ENCODE peak calls at places on chromosomes 5 and 9, in nine cellular contexts. Z is heart right ventricle, K is H1, P is sigmoid colon, U is PC-9, L is foreskin keratinocyte, N is astrocyte, S is right cardiac atrium, B is kidney. V is an unnamed sample.

GRCh38 chr5:83955916-83956315 is 235.3 kb upstream of the HAPLN1 start:
- DNase-seq in Z (no peak), K (no peak), P (no peak), U (no peak), L (peak; percentile 21), N (peak; percentile 87), S (no peak), B (no peak), V (no peak)

GRCh38 chr5:52822437-52822836 is 34.7 kb downstream of the ITGA1 start:
- DNase-seq in Z (peak; percentile 80), K (no peak), P (peak; percentile 82), U (no peak), L (no peak), N (no peak), S (peak; percentile 93), B (peak; percentile 95), V (peak; percentile 57)

GRCh38 chr9:20391208-20391607 is 231.1 kb downstream of the MLLT3 start:
- DNase-seq in Z (no peak), K (no peak), P (no peak), U (no peak), L (no peak), N (no peak), S (no peak), B (no peak), V (no peak)

GRCh38 chr5:168023190-168023589 is 268.3 kb upstream of the WWC1 start:
- DNase-seq in Z (peak; percentile 77), K (no peak), P (peak; percentile 90), U (no peak), L (no peak), N (no peak), S (peak; percentile 83), B (no peak), V (no peak)

GRCh38 chr9:9847750-9848149 is 765.1 kb downstream of the PTPRD start:
- DNase-seq in Z (no peak), K (no peak), P (no peak), U (no peak), L (no peak), N (no peak), S (no peak), B (no peak), V (no peak)

GRCh38 chr9:74496819-74497749 is at the start of gene RORB:
- DNase-seq in Z (peak; percentile 70), K (peak; percentile 82), P (peak; percentile 71), U (peak; percentile 24), L (no peak), N (peak; percentile 72), S (peak; percentile 84), B (peak; percentile 77), V (peak; percentile 80)

GRCh38 chr5:66171349-66172344 is 27.5 kb downstream of the SREK1 start:
- DNase-seq in Z (no peak), K (no peak), P (no peak), U (peak; percentile 5), L (peak; percentile 39), N (peak; percentile 46), S (peak; percentile 49), B (no peak), V (no peak)

GRCh38 chr9:136567651-136568287 is 21.9 kb upstream of the NOTCH1 start:
- DNase-seq in Z (peak; percentile 73), K (peak; percentile 74), P (peak; percentile 96), U (peak; percentile 89), L (peak; percentile 90), N (peak; percentile 78), S (peak; percentile 91), B (peak; percentile 94), V (no peak)

GRCh38 chr5:180820788-180821321 is 18.2 kb upstream of the MGAT1 start:
- DNase-seq in Z (no peak), K (no peak), P (no peak), U (no peak), L (no peak), N (no peak), S (no peak), B (no peak), V (no peak)

GRCh38 chr5:59069438-59070079 is 486.7 kb downstream of the RAB3C start:
- DNase-seq in Z (no peak), K (no peak), P (peak; percentile 82), U (peak; percentile 23), L (peak; percentile 88), N (peak; percentile 94), S (peak; percentile 7), B (no peak), V (no peak)

GRCh38 chr5:61614606-61615005 is 282.5 kb downstream of the ZSWIM6 start:
- DNase-seq in Z (no peak), K (no peak), P (no peak), U (no peak), L (no peak), N (no peak), S (no peak), B (no peak), V (no peak)

GRCh38 chr5:150125334-150125733 is 30.3 kb downstream of the PDGFRB start:
- DNase-seq in Z (no peak), K (no peak), P (no peak), U (no peak), L (no peak), N (no peak), S (no peak), B (peak; percentile 50), V (no peak)

GRCh38 chr5:95846554-95847260 is 24.2 kb upstream of the GLRX start:
- DNase-seq in Z (no peak), K (peak; percentile 71), P (peak; percentile 85), U (peak; percentile 55), L (peak; percentile 79), N (no peak), S (peak; percentile 79), B (no peak), V (no peak)

GRCh38 chr5:158995694-158996173 is 104.0 kb downstream of the EBF1 start:
- DNase-seq in Z (no peak), K (no peak), P (peak; percentile 72), U (no peak), L (no peak), N (no peak), S (no peak), B (no peak), V (no peak)

GRCh38 chr5:27124590-27124989 is 86.2 kb upstream of the CDH9 start:
- DNase-seq in Z (no peak), K (no peak), P (no peak), U (peak; percentile 33), L (peak; percentile 7), N (no peak), S (no peak), B (no peak), V (no peak)

DNA sequence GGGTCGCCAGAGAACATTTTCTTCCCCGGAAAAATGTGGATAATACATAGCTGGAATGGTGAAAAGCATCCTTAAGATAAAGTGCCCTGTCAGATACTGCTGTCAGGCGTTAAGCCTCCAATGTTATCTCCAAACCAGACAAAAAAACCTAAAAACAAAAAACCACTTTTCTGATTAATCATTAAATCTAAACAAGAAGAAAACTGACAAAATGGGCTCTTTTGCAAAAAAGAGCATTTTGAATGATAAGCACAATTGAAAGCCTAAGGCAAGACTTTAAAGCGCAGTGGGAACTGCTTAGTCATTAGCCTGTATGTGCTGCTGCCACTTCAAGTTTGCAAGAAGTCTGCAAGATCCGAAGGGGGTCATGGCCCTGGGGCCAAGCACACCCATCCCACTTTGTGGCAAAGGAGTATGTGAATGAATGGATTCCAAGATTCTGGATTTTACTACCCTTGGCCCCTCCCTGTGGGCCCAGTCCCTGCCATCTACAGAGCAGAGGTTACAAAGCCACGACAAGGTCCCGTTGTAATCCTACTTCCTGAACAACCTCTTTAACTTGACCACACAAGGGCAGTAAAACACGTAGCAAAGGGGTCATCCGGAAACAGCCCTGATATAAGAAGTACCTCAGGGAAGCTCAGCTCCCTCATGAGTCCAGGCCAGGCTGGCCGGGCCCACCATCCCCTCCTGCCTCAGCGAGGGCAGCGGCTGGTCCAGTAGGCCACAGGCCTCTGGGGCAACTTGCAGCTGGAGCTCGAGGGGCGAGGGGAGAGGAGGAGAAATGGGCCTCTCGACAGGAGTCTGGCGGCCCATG is 29.7 kb downstream of the SHB start:
- DNase-seq in Z (no peak), K (no peak), P (no peak), U (peak; percentile 61), L (no peak), N (no peak), S (peak; percentile 66), B (peak; percentile 70), V (no peak)
- H3K4me1 ChIP-seq in Z (peaks cover 48% of the 10 kb centered on the region), K (peaks cover 9% of the 10 kb centered on the region), P (peaks cover 34% of the 10 kb centered on the region), U (peaks cover 97% of the 10 kb centered on the region), L (peaks cover 45% of the 10 kb centered on the region), N (peaks cover 51% of the 10 kb centered on the region), S (peaks cover 34% of the 10 kb centered on the region), B (peaks cover 31% of the 10 kb centered on the region), V (peaks cover 38% of the 10 kb centered on the region)

DNA sequence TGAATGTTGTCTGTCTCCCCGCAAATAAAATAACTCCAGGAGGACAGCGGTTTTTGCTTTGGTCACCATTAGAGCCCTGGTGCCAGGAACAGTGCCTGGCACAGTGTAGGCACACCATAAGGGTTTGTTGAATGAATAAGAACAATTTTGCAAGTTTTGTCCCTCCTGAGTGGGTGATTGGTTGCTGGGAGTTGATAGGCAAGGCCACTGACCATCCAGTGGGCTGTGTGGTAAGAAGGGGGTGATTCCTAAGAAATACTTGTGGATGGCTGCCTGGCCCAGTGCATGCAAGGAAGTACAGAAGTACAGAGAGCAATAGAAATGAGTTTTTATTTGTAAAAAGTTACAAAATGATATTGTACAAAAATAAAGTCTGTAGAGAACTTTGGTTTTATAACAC is 27.5 kb downstream of the GDNF start:
- DNase-seq in Z (no peak), K (no peak), P (no peak), U (no peak), L (no peak), N (no peak), S (no peak), B (no peak), V (no peak)
- H3K4me1 ChIP-seq in Z (no peaks in the 10 kb centered on the region), K (peaks cover 8% of the 10 kb centered on the region), P (peaks cover 29% of the 10 kb centered on the region), U (peaks cover 10% of the 10 kb centered on the region), L (peaks cover 19% of the 10 kb centered on the region), N (peaks cover 16% of the 10 kb centered on the region), S (no peaks in the 10 kb centered on the region), B (no peaks in the 10 kb centered on the region), V (no peaks in the 10 kb centered on the region)

DNA sequence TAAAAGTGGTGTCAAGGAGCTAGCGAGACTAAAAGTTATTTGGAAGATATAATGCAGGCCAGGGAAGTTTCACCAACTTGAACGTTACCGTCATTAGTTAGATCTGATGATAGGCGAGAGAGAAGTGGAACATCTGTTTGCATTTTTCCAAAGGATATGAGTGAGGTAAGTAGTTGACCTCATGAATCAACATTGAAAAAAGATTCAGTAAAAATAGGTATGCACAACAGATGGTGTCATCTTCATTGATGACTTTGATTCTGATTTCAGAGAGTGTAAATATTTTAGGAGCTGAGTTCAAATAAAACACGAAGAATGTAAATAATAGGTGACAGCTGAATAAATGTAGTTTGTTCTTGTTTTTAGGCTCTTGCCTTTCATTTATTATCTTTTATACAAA is 998.9 kb upstream of the CDH6 start:
- DNase-seq in Z (no peak), K (no peak), P (no peak), U (no peak), L (no peak), N (no peak), S (no peak), B (no peak), V (no peak)
- H3K4me1 ChIP-seq in Z (no peaks in the 10 kb centered on the region), K (no peaks in the 10 kb centered on the region), P (no peaks in the 10 kb centered on the region), U (no peaks in the 10 kb centered on the region), L (peaks cover 3% of the 10 kb centered on the region), N (no peaks in the 10 kb centered on the region), S (no peaks in the 10 kb centered on the region), B (no peaks in the 10 kb centered on the region), V (no peaks in the 10 kb centered on the region)

DNA sequence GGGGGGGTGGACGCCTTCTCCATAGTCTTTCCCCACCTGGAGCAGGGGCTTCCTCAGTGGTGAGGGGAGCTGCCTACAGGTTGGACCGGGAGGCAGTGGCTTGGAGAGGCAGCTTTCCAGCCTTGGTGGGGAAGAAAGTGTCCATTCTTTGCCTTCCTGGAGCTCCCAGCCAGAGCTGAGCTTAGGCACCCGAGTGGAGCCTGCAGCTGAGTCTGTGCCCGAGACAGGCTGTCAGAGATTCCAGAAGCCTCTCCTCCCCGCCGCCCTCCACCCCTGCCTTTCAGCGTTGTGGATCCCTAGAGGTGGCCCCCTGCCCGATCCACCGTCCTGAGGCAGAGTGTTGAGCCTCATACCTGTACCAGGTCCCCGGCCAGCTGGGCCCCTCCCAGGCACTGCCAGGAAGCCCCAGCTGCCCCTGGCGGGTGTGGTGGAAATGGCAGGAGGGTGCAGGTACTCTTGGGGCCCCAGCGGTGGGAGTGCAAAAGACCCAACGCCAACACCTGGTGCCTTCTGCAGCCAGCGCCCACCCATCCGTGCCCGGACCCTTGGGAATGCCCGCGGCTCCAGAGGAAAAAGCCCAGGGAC is 112.0 kb downstream of the RXRA start:
- DNase-seq in Z (no peak), K (peak; percentile 74), P (no peak), U (no peak), L (no peak), N (no peak), S (no peak), B (no peak), V (peak; percentile 81)
- H3K4me1 ChIP-seq in Z (peaks cover 77% of the 10 kb centered on the region), K (peaks cover 9% of the 10 kb centered on the region), P (peaks cover 68% of the 10 kb centered on the region), U (no peaks in the 10 kb centered on the region), L (no peaks in the 10 kb centered on the region), N (peaks cover 16% of the 10 kb centered on the region), S (peaks cover 24% of the 10 kb centered on the region), B (peaks cover 21% of the 10 kb centered on the region), V (peaks cover 62% of the 10 kb centered on the region)

V was measured in upper lobe of right lung.